ENCODE peak calls at places on chromosomes 7 and 10, in eight cellular contexts. X is testis, R is fibroblast of lung, O is body of pancreas, B is uterus, Q is left ventricle myocardium inferior, A is fibroblast of mammary gland, K is HFF-Myc. M is an unnamed sample.

GRCh38 chr10:124175701-124176100 is 82.3 kb upstream of the CHST15 start:
- DNase-seq in K (no peak), A (no peak), R (no peak), O (no peak), X (no peak), Q (no peak), B (no peak), M (no peak)

GRCh38 chr10:49410365-49411074 is 14.6 kb upstream of the DRGX start:
- DNase-seq in K (no peak), O (peak), X (peak), A (no peak), R (no peak), Q (peak), B (no peak), M (no peak)

GRCh38 chr10:91796332-91797076 is 1.7 kb upstream of the TNKS2 start:
- DNase-seq in Q (peak), A (no peak), K (no peak), R (no peak), O (peak), X (peak), B (peak), M (peak)

GRCh38 chr7:66668112-66668511 is 39.4 kb downstream of the KCTD7 start:
- DNase-seq in R (no peak), A (no peak), O (no peak), Q (no peak), B (no peak), X (no peak), K (no peak), M (no peak)

GRCh38 chr7:99407849-99408346 is 499 bp downstream of the PDAP1 start:
- DNase-seq in K (no peak), B (peak), X (peak), O (peak), Q (peak), R (peak), A (peak), M (peak)

GRCh38 chr7:101916041-101916800 is 98.8 kb downstream of the CUX1 start:
- DNase-seq in Q (no peak), A (no peak), K (no peak), B (no peak), O (no peak), R (no peak), X (no peak), M (no peak)

GRCh38 chr10:29715296-29715695 is 80.5 kb upstream of the SVIL start:
- DNase-seq in A (peak), K (no peak), X (no peak), O (no peak), B (no peak), Q (no peak), R (no peak), M (no peak)

GRCh38 chr10:59905066-59905734 is 1.2 kb downstream of the CCDC6 start:
- DNase-seq in R (peak), B (peak), A (peak), K (no peak), Q (no peak), O (peak), X (peak), M (peak)

GRCh38 chr10:3619276-3619675 is 165.7 kb downstream of the KLF6 start:
- DNase-seq in B (no peak), A (no peak), R (no peak), Q (no peak), X (no peak), K (no peak), O (no peak), M (no peak)

GRCh38 chr7:34900891-34901493 is 136.3 kb downstream of the DPY19L1 start:
- DNase-seq in A (peak), R (no peak), K (no peak), O (no peak), Q (peak), B (no peak), X (no peak), M (no peak)

GRCh38 chr7:151542606-151543130 is 23.0 kb upstream of the RHEB start:
- DNase-seq in A (no peak), B (no peak), X (no peak), K (no peak), Q (no peak), R (no peak), O (no peak), M (no peak)

GRCh38 chr10:110446954-110447608 is 50.6 kb upstream of the DUSP5 start:
- DNase-seq in A (peak), O (no peak), B (no peak), Q (no peak), K (peak), X (no peak), R (peak), M (peak)

GRCh38 chr10:49594594-49594993 is 15.5 kb upstream of the SLC18A3 start:
- DNase-seq in O (peak), R (peak), K (peak), Q (no peak), B (no peak), A (peak), X (peak), M (peak)

GRCh38 chr10:9081253-9081652 is 1026.8 kb downstream of the GATA3 start:
- DNase-seq in X (no peak), Q (no peak), R (peak), B (no peak), K (no peak), A (no peak), O (no peak), M (no peak)

GRCh38 chr10:9076066-9076465 is 1021.6 kb downstream of the GATA3 start:
- DNase-seq in R (no peak), X (no peak), O (no peak), A (no peak), K (no peak), B (no peak), Q (no peak), M (no peak)

DNA sequence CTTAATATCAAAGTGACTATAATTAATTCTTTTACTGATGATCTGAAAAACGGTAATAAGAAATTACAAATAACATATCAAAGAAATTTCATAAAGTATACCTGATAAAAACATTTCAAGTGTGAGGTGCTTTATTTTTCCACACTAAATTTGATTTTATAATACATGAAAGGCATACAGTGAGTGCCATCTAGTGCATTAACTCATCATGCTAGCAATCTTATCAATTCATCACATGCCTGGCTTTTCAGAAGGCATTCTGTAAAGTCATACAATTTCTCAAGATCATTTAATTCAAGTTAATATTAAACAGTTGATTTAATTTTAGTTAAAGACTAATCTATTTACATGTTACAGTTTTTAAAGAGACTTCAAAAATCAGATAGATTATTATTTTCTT is 1020.9 kb downstream of the GATA3 start:
- DNase-seq in B (no peak), X (no peak), O (no peak), K (no peak), A (peak), Q (no peak), R (no peak), M (no peak)
- TF ChIP-seq CTCF in B (no peak), X (no peak), O (no peak), K (no peak), A (peak), Q (no peak), R (no peak), M (no peak)

GRCh38 chr7:21353388-21353780 is 74.5 kb upstream of the SP4 start:
- DNase-seq in B (no peak), O (no peak), Q (no peak), R (no peak), A (no peak), X (no peak), K (no peak), M (no peak)
- H3K4me3 ChIP-seq in B (no peak), O (no peak), Q (no peak), R (no peak), A (no peak), X (no peak), K (no peak), M (no peak)

DNA sequence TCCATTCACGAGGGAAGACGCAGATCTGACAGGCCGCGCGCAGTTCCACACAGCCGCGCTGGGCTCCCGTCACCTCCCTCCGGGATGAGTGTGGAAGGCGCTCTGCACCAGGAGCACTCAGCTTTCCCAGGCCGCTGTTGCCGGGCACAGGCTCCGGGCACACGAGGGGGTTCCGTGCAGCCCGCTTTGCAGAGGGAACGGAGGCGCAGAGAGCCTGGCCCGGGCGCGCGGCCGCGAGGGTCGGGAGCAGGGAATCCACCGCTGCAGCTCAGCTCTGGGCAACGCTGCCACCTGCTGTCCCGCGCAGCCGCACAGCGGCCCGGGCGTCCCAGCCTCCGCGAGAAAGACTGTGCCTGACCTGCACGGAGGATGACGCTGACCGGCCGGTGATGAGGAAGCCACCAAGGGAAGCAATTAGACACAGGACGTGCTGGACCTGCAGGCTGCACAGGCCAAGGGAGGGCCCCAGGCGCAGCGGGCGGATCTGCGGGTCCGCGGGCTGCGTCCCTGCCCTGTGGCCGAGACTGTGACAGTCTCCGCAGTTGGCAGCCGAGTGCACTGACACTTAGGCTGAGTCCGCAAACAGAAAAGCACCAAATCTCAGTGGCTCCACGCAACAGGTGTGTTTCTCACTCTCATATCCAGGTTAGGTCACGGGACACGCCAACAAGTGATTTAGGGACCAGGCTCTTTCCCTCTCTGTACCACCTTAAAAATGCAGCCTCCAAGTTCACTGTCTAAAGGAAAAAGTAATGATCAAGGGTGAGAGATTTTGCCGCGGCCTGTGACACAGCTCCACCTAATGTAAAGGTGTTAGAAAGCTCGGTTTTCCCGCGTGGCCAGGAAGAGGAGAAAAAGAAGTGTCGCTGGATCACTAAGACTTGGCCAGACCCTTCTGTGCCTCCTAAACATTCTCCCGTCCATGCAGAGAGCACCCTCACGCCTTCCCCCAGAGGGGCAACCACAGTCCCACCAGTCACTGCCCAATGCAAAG is 94.5 kb downstream of the SEC61G start:
- DNase-seq in R (peak), X (peak), B (peak), O (peak), K (no peak), Q (peak), A (peak), M (peak)
- TF ChIP-seq CTCF in R (peak), X (peak), B (no peak), O (peak), K (peak), Q (peak), A (no peak), M (peak)

DNA sequence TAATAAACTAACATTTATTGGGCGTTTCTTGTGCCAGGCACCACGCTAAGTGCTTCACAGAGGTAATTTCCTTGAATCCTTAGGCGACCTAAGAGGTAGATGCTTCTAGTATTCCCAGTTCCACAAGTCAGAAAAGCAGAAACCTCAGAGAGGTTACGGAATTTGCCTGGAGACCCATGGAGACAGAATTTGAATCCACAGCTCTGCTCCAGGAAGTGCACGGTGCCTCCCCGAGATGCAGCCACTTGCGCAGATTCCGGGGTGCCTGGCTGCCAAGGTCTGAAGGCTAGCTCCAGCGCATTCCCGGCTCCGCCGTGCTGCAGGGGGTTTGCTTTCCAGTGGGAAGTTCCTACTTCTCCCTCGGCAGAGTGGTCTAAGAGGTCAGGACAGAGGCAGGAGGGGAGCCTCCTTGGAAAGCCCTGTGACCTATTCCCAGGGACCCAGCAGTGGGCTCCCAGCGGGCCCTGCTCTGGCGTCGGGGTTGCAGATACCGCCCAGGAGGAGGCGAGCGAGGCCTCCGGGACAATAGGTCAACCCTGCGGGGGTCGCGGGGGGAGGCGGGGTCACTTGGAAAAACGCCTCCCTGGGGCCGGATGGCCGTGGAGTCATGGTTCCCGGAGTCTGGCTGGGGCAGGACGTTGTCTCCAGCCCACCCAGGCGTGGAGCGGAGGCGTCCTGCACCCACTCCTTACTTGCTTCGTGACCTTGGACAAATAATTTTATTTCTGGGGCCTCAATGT is 10.1 kb upstream of the NKX2-3 start:
- DNase-seq in X (no peak), B (no peak), A (no peak), R (no peak), Q (no peak), K (no peak), O (no peak), M (no peak)
- H3K4me3 ChIP-seq in X (no peak), B (no peak), A (no peak), R (no peak), Q (no peak), K (no peak), O (no peak), M (no peak)

DNA sequence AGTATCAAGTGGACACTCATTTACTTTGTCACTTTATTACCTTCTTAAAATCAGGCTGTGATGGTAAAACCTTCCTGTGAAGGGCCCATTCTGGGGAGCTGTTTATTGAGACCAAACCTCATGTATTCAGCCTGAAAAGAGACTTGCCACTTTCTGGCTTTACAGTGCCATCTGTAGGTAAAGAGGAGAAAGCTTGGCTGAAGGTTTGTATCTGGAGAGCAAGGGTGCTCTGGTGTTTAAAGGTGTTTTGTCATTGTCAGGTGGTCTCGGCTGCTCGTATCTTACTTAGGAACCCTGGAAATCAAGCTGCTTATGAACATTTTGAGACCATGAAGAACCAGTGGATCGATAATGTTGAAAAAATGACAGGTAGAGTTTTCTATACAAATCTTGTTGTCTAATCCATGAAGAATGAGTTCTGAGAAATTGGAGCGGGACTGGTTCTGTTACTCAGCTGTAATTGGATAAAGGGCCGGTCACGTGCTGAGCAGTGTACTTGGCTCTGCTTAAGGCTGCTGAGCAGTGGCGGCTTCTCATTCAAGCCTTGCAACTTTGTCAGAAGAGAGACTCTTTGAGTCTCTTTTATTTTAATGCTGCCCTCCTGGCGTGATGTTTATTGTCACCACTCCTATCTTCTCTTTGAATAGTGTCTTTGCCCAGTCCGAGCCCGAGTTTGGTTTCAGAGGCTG is 46.9 kb downstream of the AP3M1 start:
- DNase-seq in K (no peak), Q (no peak), A (peak), X (no peak), R (peak), B (no peak), O (no peak), M (peak)
- TF ChIP-seq CTCF in K (peak), Q (no peak), A (peak), X (no peak), R (peak), B (no peak), O (no peak), M (peak)

GRCh38 chr7:128862571-128863432 is at the start of gene ATP6V1F:
- DNase-seq in R (peak), O (peak), K (peak), A (peak), B (peak), X (peak), Q (peak), M (peak)

GRCh38 chr7:128861957-128862570 is 592 bp upstream of the ATP6V1F start:
- DNase-seq in K (no peak), B (no peak), A (no peak), R (peak), X (no peak), O (no peak), Q (no peak), M (no peak)

GRCh38 chr7:128865303-128865702 is 2.6 kb downstream of the ATP6V1F start:
- DNase-seq in R (no peak), K (no peak), B (no peak), O (no peak), A (no peak), X (no peak), Q (no peak), M (no peak)

GRCh38 chr7:128865996-128866877 is 3.6 kb downstream of the ATP6V1F start:
- DNase-seq in O (no peak), B (no peak), K (no peak), A (no peak), X (no peak), Q (no peak), R (no peak), M (no peak)

GRCh38 chr7:128863433-128863989 is 855 bp downstream of the ATP6V1F start:
- DNase-seq in Q (no peak), O (peak), K (no peak), A (peak), B (peak), R (peak), X (peak), M (peak)
- H3K4me3 ChIP-seq in Q (peak), O (peak), K (peak), A (peak), B (peak), R (peak), X (peak), M (peak)

GRCh38 chr10:104208730-104209129 is 23.4 kb downstream of the CFAP43 start:
- DNase-seq in Q (no peak), O (no peak), B (no peak), A (peak), K (no peak), X (no peak), R (no peak), M (no peak)

GRCh38 chr10:104209575-104210198 is 22.5 kb downstream of the CFAP43 start:
- DNase-seq in K (no peak), X (peak), R (peak), A (peak), Q (no peak), B (peak), O (peak), M (peak)
- TF ChIP-seq CTCF in K (peak), X (peak), R (peak), A (peak), Q (peak), B (peak), O (peak), M (peak)

DNA sequence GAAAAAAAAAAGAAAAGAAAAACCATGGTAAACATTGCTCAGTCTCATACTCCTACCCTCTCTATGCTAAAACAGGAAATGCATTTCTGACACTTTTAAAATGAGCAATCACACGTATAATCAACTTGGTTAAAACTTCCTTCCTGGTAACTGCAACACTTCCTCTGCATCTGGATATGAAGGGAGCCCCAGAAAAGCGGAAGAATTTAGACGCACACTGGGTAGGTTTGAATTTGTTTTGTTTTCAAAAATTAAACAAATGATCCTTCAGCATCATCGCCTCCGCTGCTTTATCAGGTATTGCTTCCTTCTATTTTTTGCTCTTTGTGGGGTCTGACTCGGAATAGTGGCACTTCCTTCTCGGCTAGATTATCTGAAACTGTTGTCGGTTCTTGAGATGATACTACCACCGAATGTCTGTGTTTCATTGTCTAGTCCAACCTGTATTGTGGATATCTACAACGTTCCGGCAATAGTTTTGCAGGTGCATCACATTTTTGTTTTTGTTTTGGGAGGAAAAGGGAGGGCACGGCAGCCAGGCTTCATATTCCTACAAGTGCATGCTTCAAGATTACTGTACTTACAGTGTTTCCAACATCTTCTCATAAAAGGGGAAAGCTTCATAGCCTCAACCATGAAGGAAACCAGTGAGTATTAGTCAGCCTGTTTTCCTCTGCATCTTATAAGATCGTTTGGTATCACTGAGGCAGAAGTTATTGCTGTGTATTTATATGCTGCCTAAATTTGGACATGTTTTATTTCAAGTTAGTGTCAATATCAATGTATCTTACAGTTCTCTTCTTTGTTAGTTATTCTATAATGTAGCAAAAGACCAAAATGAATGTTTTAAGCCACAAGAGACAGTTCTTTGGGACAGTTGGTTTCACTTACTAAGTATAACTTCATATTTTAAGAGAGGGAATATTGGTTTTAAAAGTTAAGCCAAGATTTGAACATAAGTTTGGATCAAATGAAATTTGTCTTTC is at the start of gene PIK3CG:
- DNase-seq in R (no peak), K (no peak), O (no peak), A (no peak), B (no peak), Q (no peak), X (no peak), M (no peak)
- H3K4me3 ChIP-seq in R (no peak), K (no peak), O (no peak), A (no peak), B (peak), Q (peak), X (no peak), M (no peak)